ENCODE peak calls at places on chromosomes 2 and 18, in four cellular contexts. One of them, this sample, is unnamed.

GRCh38 chr18:22538463-22538862 is 120.7 kb upstream of the CTAGE1 start:
- DNase-seq in IMR-90: no peak
- DNase-seq in AG10803: peak
- DNase-seq in fibroblast of the aortic adventitia: peak
- DNase-seq in this sample: peak

GRCh38 chr2:195645413-195645812 is 11.6 kb upstream of the SLC39A10 start:
- DNase-seq in AG10803: no peak
- DNase-seq in IMR-90: no peak
- DNase-seq in fibroblast of the aortic adventitia: no peak
- DNase-seq in this sample: no peak

GRCh38 chr2:105256431-105257047 is 15.0 kb downstream of the GPR45 start:
- DNase-seq in IMR-90: no peak
- DNase-seq in fibroblast of the aortic adventitia: no peak
- DNase-seq in AG10803: no peak
- DNase-seq in this sample: no peak

GRCh38 chr2:207128867-207129266 is 36.9 kb downstream of the KLF7 start:
- DNase-seq in fibroblast of the aortic adventitia: no peak
- DNase-seq in IMR-90: no peak
- DNase-seq in AG10803: no peak
- DNase-seq in this sample: no peak

GRCh38 chr2:71961289-71962027 is 186.2 kb downstream of the CYP26B1 start:
- DNase-seq in IMR-90: no peak
- DNase-seq in AG10803: no peak
- DNase-seq in fibroblast of the aortic adventitia: no peak
- DNase-seq in this sample: no peak

GRCh38 chr2:190353537-190353899 is 10.1 kb downstream of the INPP1 start:
- DNase-seq in AG10803: no peak
- DNase-seq in fibroblast of the aortic adventitia: no peak
- DNase-seq in IMR-90: no peak
- DNase-seq in this sample: no peak

GRCh38 chr2:235094457-235094856 is 142.6 kb downstream of the SH3BP4 start:
- DNase-seq in IMR-90: no peak
- DNase-seq in fibroblast of the aortic adventitia: no peak
- DNase-seq in AG10803: no peak
- DNase-seq in this sample: no peak

GRCh38 chr2:26852405-26853348 is 4.7 kb downstream of the DPYSL5 start:
- DNase-seq in IMR-90: no peak
- DNase-seq in AG10803: peak
- DNase-seq in fibroblast of the aortic adventitia: no peak
- DNase-seq in this sample: peak

GRCh38 chr2:127050803-127051115 is 56.2 kb downstream of the BIN1 start:
- DNase-seq in IMR-90: no peak
- DNase-seq in AG10803: no peak
- DNase-seq in fibroblast of the aortic adventitia: no peak
- DNase-seq in this sample: no peak

GRCh38 chr2:129923265-129924141 is 56.0 kb upstream of the RAB6C start:
- DNase-seq in fibroblast of the aortic adventitia: peak
- DNase-seq in AG10803: peak
- DNase-seq in IMR-90: peak
- DNase-seq in this sample: peak

GRCh38 chr2:181457741-181458425 is 697 bp downstream of the ITGA4 start:
- DNase-seq in AG10803: peak
- DNase-seq in IMR-90: peak
- DNase-seq in fibroblast of the aortic adventitia: peak
- DNase-seq in this sample: peak

GRCh38 chr2:57878573-57878910 is 168.1 kb upstream of the VRK2 start:
- DNase-seq in fibroblast of the aortic adventitia: no peak
- DNase-seq in IMR-90: no peak
- DNase-seq in AG10803: no peak
- DNase-seq in this sample: no peak

GRCh38 chr2:192196451-192197194 is 1.9 kb upstream of the TMEFF2 start:
- DNase-seq in AG10803: no peak
- DNase-seq in fibroblast of the aortic adventitia: no peak
- DNase-seq in IMR-90: no peak
- DNase-seq in this sample: no peak

GRCh38 chr2:105373344-105373781 is 25.5 kb downstream of the FHL2 start:
- DNase-seq in fibroblast of the aortic adventitia: peak
- DNase-seq in IMR-90: peak
- DNase-seq in AG10803: peak
- DNase-seq in this sample: no peak

GRCh38 chr2:200130762-200131166 is 175.4 kb downstream of the MAIP1 start:
- DNase-seq in fibroblast of the aortic adventitia: no peak
- DNase-seq in AG10803: no peak
- DNase-seq in IMR-90: peak
- DNase-seq in this sample: no peak

GRCh38 chr2:216292886-216293291 is 79.4 kb downstream of the MARCHF4 start:
- DNase-seq in AG10803: peak
- DNase-seq in IMR-90: no peak
- DNase-seq in fibroblast of the aortic adventitia: peak
- DNase-seq in this sample: no peak

GRCh38 chr2:231546014-231546413 is 15.8 kb upstream of the NMUR1 start:
- DNase-seq in AG10803: no peak
- DNase-seq in fibroblast of the aortic adventitia: no peak
- DNase-seq in IMR-90: no peak
- DNase-seq in this sample: no peak
- H3K4me3 ChIP-seq in AG10803: no peak
- H3K4me3 ChIP-seq in fibroblast of the aortic adventitia: no peak
- H3K4me3 ChIP-seq in IMR-90: no peak
- H3K4me3 ChIP-seq in this sample: no peak

GRCh38 chr2:55063713-55064323 is 13.6 kb upstream of the RTN4 start:
- DNase-seq in fibroblast of the aortic adventitia: no peak
- DNase-seq in AG10803: no peak
- DNase-seq in IMR-90: no peak
- DNase-seq in this sample: no peak
- TF ChIP-seq CTCF in fibroblast of the aortic adventitia: no peak
- TF ChIP-seq CTCF in AG10803: no peak
- TF ChIP-seq CTCF in IMR-90: peak
- TF ChIP-seq CTCF in this sample: no peak

DNA sequence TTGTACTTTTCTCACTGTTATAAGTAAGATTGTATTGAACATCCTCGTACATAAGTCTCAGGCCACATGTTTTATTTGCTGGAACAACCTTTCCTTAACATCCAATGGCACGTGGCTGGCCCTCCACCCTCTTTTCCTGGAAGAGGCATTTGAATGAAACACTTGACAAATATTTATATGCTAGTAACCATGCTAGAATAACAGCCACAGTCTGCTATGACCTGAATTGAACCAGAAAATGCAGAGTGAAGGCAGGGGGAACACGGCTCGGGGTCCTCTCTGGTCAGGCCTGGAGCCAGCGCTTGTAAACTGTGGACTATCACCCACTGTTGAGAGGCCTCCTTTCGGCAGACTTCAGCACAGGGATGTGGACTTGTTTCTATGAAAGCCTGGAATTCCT is 198.2 kb upstream of the COPS8 start:
- DNase-seq in AG10803: peak
- DNase-seq in IMR-90: peak
- DNase-seq in fibroblast of the aortic adventitia: peak
- DNase-seq in this sample: no peak
- H3K4me3 ChIP-seq in AG10803: no peak
- H3K4me3 ChIP-seq in IMR-90: no peak
- H3K4me3 ChIP-seq in fibroblast of the aortic adventitia: no peak
- H3K4me3 ChIP-seq in this sample: no peak

DNA sequence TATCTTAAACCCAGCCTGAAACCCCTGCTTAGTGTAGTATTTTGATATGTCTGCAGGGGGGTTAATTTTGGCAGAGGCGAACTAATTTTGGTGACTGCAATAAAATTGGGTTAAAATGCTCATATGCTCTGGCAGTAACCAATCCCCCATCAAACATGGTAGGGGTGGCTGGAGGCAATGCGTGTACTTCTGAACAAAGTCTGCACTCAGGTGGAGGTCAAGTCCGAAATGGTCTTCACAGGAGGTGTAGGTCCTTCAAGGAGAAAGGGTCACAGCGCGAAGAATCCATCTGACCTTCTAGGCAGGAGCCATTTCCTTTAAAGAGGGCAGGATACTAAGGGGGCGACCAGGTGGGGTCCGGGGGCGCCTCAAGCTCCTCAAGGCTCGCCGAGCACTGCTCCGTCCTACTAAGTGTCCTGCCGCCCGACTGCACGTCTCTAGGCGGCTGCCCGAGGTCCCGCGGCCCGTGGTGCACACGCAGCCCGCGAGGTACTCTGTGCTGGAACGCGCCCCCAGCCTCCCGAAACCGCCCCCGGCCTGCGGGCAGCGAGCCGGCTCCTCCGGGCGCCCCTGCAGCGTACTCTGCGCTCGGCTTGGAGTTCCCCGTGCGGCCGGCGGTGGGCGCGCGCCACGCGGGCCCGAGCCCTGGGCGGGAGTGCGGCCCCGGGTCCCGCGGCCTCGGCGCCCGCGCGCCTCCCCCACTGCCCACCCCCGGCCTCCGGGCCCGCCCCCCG is 1.7 kb upstream of the LDLRAD4 start:
- DNase-seq in AG10803: no peak
- DNase-seq in fibroblast of the aortic adventitia: no peak
- DNase-seq in IMR-90: no peak
- DNase-seq in this sample: peak
- TF ChIP-seq CTCF in AG10803: no peak
- TF ChIP-seq CTCF in fibroblast of the aortic adventitia: no peak
- TF ChIP-seq CTCF in IMR-90: no peak
- TF ChIP-seq CTCF in this sample: no peak

GRCh38 chr2:47155091-47155876 is at the start of gene STPG4:
- DNase-seq in AG10803: no peak
- DNase-seq in fibroblast of the aortic adventitia: no peak
- DNase-seq in IMR-90: no peak
- DNase-seq in this sample: no peak
- H3K4me3 ChIP-seq in AG10803: no peak
- H3K4me3 ChIP-seq in fibroblast of the aortic adventitia: no peak
- H3K4me3 ChIP-seq in IMR-90: no peak
- H3K4me3 ChIP-seq in this sample: no peak

GRCh38 chr18:74063023-74063422 is 84.6 kb downstream of the FBXO15 start:
- DNase-seq in fibroblast of the aortic adventitia: no peak
- DNase-seq in AG10803: no peak
- DNase-seq in IMR-90: no peak
- DNase-seq in this sample: no peak
- TF ChIP-seq CTCF in fibroblast of the aortic adventitia: no peak
- TF ChIP-seq CTCF in AG10803: no peak
- TF ChIP-seq CTCF in IMR-90: no peak
- TF ChIP-seq CTCF in this sample: no peak

This sample was measured in foreskin fibroblast.